ENCODE peak calls at places on chromosomes 11 and 22, in six cellular contexts. G, V, W, L, T and O are unnamed samples.
A peak's percentile ranks its signal among the peaks of the same experiment; 100 is the strongest.

GRCh38 chr11:116851631-116852030 is 14.2 kb upstream of the APOA1 start:
- DNase-seq in G (no peak), V (no peak), W (no peak), L (no peak), T (peak; percentile 44), O (no peak)

GRCh38 chr11:21514298-21514697 is 678.6 kb upstream of the ANO5 start:
- DNase-seq in G (no peak), V (no peak), W (peak; percentile 20), L (no peak), T (no peak), O (no peak)

GRCh38 chr11:101128571-101129202 is 926 bp downstream of the PGR start:
- DNase-seq in G (no peak), V (no peak), W (no peak), L (no peak), T (no peak), O (peak; percentile 78)

GRCh38 chr22:43562843-43563242 is 151.0 kb downstream of the MPPED1 start:
- DNase-seq in G (peak; percentile 49), V (no peak), W (no peak), L (no peak), T (no peak), O (peak; percentile 22)

GRCh38 chr11:112625816-112626215 is 335.4 kb upstream of the NCAM1 start:
- DNase-seq in G (no peak), V (no peak), W (peak; percentile 9), L (no peak), T (no peak), O (no peak)

GRCh38 chr11:77113382-77114088 is 10.9 kb downstream of the OMP start:
- DNase-seq in G (no peak), V (peak; percentile 56), W (peak; percentile 66), L (peak; percentile 55), T (peak; percentile 20), O (no peak)

GRCh38 chr11:79173615-79174014 is 267.2 kb downstream of the TENM4 start:
- DNase-seq in G (no peak), V (no peak), W (peak; percentile 23), L (no peak), T (no peak), O (no peak)

GRCh38 chr11:13126430-13126829 is 117.3 kb downstream of the RASSF10 start:
- DNase-seq in G (no peak), V (no peak), W (peak; percentile 26), L (peak; percentile 97), T (no peak), O (no peak)

GRCh38 chr11:14073821-14074529 is 111.5 kb downstream of the SPON1 start:
- DNase-seq in G (no peak), V (no peak), W (no peak), L (no peak), T (no peak), O (no peak)

GRCh38 chr11:28058333-28058732 is 49.6 kb downstream of the KIF18A start:
- DNase-seq in G (no peak), V (no peak), W (no peak), L (peak; percentile 76), T (no peak), O (no peak)

GRCh38 chr11:63916837-63917684 is at the start of gene RCOR2:
- DNase-seq in G (no peak), V (no peak), W (peak; percentile 93), L (peak; percentile 89), T (peak; percentile 50), O (peak; percentile 88)

GRCh38 chr11:19240420-19241259 is at the start of gene E2F8:
- DNase-seq in G (peak; percentile 91), V (peak; percentile 97), W (peak; percentile 98), L (peak; percentile 98), T (peak; percentile 83), O (peak; percentile 96)

GRCh38 chr11:114346709-114347141 is 50.5 kb downstream of the NNMT start:
- DNase-seq in G (no peak), V (no peak), W (no peak), L (peak; percentile 28), T (no peak), O (no peak)

GRCh38 chr22:50563410-50564160 is 866 bp upstream of the SYCE3 start:
- DNase-seq in G (no peak), V (peak; percentile 75), W (no peak), L (no peak), T (no peak), O (peak; percentile 40)

DNA sequence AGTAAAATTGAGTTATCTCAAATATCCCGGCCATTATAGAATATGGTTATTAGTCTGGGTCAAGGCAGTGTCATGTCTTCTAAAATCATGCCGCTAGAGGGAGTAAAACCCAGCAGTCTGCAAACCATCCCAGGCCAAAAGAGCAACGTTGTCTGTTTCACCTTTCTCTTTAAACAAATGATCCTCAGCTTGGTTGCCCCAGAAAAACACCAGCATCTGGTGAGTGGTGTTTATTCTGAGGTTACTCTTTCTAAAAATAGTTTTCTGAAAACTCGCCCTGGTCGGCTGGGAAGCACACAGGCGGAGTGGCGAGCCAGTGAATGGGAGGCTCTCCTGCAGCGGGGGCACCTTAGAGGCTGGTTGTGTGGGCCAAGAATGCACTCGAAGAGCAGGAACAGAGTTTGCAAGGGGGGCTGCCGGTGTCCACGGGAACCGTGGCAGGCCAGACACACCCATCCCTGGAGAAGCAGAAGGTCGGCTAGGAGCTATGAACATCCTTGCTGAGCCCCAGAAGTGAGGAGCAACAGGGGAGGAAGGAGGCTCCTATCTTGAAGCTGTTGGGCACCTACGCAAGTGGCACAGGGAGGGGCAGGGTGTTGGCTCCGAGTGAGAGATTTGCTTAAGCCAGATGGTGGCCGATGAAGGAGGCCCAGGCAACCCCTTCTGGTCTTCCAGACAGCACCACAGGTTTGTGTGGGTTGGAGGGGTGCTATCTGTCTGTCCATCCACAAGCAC is 297.1 kb downstream of the ETS1 start:
- DNase-seq in G (no peak), V (no peak), W (peak; percentile 61), L (peak; percentile 83), T (peak; percentile 69), O (peak; percentile 51)
- H3K4me3 ChIP-seq in G (peak overlapping the region; percentile 10), V (no peak overlapping the region), W (no peak overlapping the region), L (peak overlapping the region; percentile 38), T (peak overlapping the region; percentile 51), O (no peak overlapping the region)

GRCh38 chr11:97361812-97362378 is 972.1 kb downstream of the JRKL start:
- DNase-seq in G (no peak), V (no peak), W (no peak), L (no peak), T (no peak), O (no peak)

GRCh38 chr11:97364047-97364446 is 974.2 kb downstream of the JRKL start:
- DNase-seq in G (no peak), V (no peak), W (no peak), L (no peak), T (no peak), O (no peak)

GRCh38 chr11:97367406-97368083 is 977.7 kb downstream of the JRKL start:
- DNase-seq in G (no peak), V (no peak), W (no peak), L (no peak), T (no peak), O (no peak)

GRCh38 chr11:97363331-97363730 is 973.5 kb downstream of the JRKL start:
- DNase-seq in G (no peak), V (no peak), W (no peak), L (no peak), T (no peak), O (no peak)
- H3K9me3 ChIP-seq in G (peaks cover 14% of the 10 kb centered on the region), V (no peaks in the 10 kb centered on the region), W (no peaks in the 10 kb centered on the region), L (no peaks in the 10 kb centered on the region), T (no peaks in the 10 kb centered on the region), O (no peaks in the 10 kb centered on the region)

GRCh38 chr11:46277313-46277622 is 194 bp upstream of the CREB3L1 start:
- DNase-seq in G (no peak), V (no peak), W (peak; percentile 78), L (peak; percentile 53), T (no peak), O (no peak)
- H3K4me1 ChIP-seq in G (peaks cover 69% of the 10 kb centered on the region), V (peaks cover 29% of the 10 kb centered on the region), W (peaks cover 6% of the 10 kb centered on the region), L (peaks cover 7% of the 10 kb centered on the region), T (peaks cover 20% of the 10 kb centered on the region), O (no peaks in the 10 kb centered on the region)

GRCh38 chr11:10305964-10306918 is 1.4 kb downstream of the ADM start:
- DNase-seq in G (no peak), V (peak; percentile 64), W (peak; percentile 57), L (no peak), T (no peak), O (peak; percentile 62)
- H3K4me3 ChIP-seq in G (peak overlapping the region; percentile 89), V (peak overlapping the region; percentile 73), W (peak overlapping the region; percentile 67), L (no peak overlapping the region), T (peak overlapping the region; percentile 91), O (peak overlapping the region; percentile 21)

DNA sequence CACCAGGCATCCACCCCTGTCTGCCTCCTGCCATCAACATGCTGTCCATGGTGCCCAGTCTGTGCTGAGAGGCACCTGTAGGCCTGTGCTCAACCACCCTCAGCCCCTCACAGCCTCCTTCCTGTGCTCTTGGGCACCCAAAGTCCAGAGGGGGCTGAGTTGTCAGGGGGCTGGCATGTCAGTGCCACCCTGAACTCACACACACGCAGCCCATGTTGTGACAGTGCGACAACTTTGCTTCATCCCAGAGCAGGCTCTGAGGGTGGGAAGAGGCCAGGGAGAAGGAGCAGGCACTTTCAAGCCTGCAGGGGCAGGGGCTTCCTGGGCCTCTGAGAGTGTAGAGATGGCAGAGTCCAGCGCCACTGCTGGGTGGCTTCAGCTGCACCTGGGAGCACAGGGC is 491.0 kb downstream of the TMEM135 start:
- DNase-seq in G (no peak), V (no peak), W (no peak), L (no peak), T (no peak), O (no peak)
- H3K9me3 ChIP-seq in G (no peaks in the 10 kb centered on the region), V (no peaks in the 10 kb centered on the region), W (no peaks in the 10 kb centered on the region), L (no peaks in the 10 kb centered on the region), T (no peaks in the 10 kb centered on the region), O (peaks cover 3% of the 10 kb centered on the region)

DNA sequence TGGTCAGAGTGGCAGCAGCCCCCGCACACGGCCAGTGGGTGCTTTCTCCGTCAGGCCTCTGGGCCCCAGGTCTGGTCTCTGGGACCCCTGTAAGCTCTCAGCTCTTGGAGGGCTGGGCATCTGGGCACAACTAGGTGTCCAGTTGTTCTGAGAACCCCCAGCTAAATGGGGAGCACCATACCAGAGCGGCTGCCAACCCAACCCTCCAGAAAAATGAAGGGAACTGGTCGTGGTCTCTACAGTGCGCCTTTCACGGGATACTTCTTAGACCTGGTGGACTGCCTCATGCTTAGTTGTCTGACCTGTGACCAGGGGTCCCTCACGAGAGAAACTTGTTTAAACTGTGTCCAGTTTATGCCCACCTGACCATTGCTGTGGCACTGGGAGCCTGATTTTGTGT is 104.9 kb downstream of the BCR start:
- DNase-seq in G (no peak), V (no peak), W (no peak), L (no peak), T (no peak), O (no peak)
- H3K4me1 ChIP-seq in G (peaks cover 37% of the 10 kb centered on the region), V (peaks cover 10% of the 10 kb centered on the region), W (no peaks in the 10 kb centered on the region), L (no peaks in the 10 kb centered on the region), T (peaks cover 14% of the 10 kb centered on the region), O (no peaks in the 10 kb centered on the region)

GRCh38 chr11:119724956-119725355 is 4.0 kb downstream of the NECTIN1 start:
- DNase-seq in G (no peak), V (no peak), W (no peak), L (no peak), T (no peak), O (no peak)
- H3K4me3 ChIP-seq in G (peak overlapping the region; percentile 94), V (no peak overlapping the region), W (no peak overlapping the region), L (no peak overlapping the region), T (no peak overlapping the region), O (no peak overlapping the region)